ENCODE peak calls at places on chromosome 10, in nine cellular contexts. G is stimulated activated CD4-positive, alpha-beta T cell treated with anti-CD3 and anti-CD28 coated beads, Interleukin-1b, Interleukin-23, amount 100 ng/mL, for 4 hours; B is stimulated activated naive CD4-positive, alpha-beta T cell treated with Interleukin-2 at 50 U/mL for 16 hours; O is GM19239; X is SW480; A is NCI-H1092; P is A549; F is right cardiac atrium; R is activated T-helper 1 cell treated with Interleukin-2 at 50 U/mL for 16 hours. L is an unnamed sample.

GRCh38 chr10:98509745-98510144 is 63.0 kb upstream of the HPS1 start:
- DNase-seq in G (no peak), B (no peak), O (no peak), X (no peak), A (no peak), P (no peak), F (no peak), R (no peak), L (no peak)

GRCh38 chr10:62046522-62047239 is 145.2 kb downstream of the ARID5B start:
- DNase-seq in G (no peak), B (no peak), O (no peak), X (peak), A (no peak), P (no peak), F (peak), R (no peak), L (peak)

GRCh38 chr10:17201165-17202013 is at the start of gene TRDMT1:
- DNase-seq in G (peak), B (peak), O (peak), X (peak), A (peak), P (peak), F (peak), R (peak), L (peak)

GRCh38 chr10:103448751-103449150 is 3.4 kb downstream of the CALHM2 start:
- DNase-seq in G (no peak), B (no peak), O (no peak), X (no peak), A (no peak), P (no peak), F (peak), R (no peak), L (no peak)

GRCh38 chr10:129843702-129844101 is 120.4 kb downstream of the EBF3 start:
- DNase-seq in G (no peak), B (no peak), O (no peak), X (no peak), A (no peak), P (no peak), F (no peak), R (no peak), L (no peak)

GRCh38 chr10:132658546-132659205 is 121.1 kb downstream of the INPP5A start:
- DNase-seq in G (no peak), B (no peak), O (no peak), X (no peak), A (no peak), P (no peak), F (no peak), R (no peak), L (no peak)

GRCh38 chr10:3372284-3372683 is 199.7 kb upstream of the PITRM1 start:
- DNase-seq in G (no peak), B (no peak), O (no peak), X (no peak), A (no peak), P (no peak), F (no peak), R (no peak), L (no peak)

GRCh38 chr10:61130366-61130765 is 186.4 kb upstream of the RHOBTB1 start:
- DNase-seq in G (no peak), B (no peak), O (no peak), X (no peak), A (no peak), P (no peak), F (no peak), R (no peak), L (no peak)

GRCh38 chr10:95290801-95291633 is at the start of gene PDLIM1:
- DNase-seq in G (no peak), B (no peak), O (peak), X (peak), A (no peak), P (peak), F (peak), R (no peak), L (peak)

GRCh38 chr10:122198631-122199030 is 72.5 kb upstream of the BTBD16 start:
- DNase-seq in G (no peak), B (no peak), O (no peak), X (no peak), A (no peak), P (no peak), F (no peak), R (no peak), L (no peak)

GRCh38 chr10:93745411-93746065 is 12.2 kb upstream of the LGI1 start:
- DNase-seq in G (no peak), B (no peak), O (no peak), X (peak), A (no peak), P (peak), F (no peak), R (no peak), L (peak)

GRCh38 chr10:27030060-27030459 is 70.2 kb downstream of the ANKRD26 start:
- DNase-seq in G (no peak), B (no peak), O (no peak), X (no peak), A (no peak), P (no peak), F (no peak), R (no peak), L (no peak)

GRCh38 chr10:131858118-131858515 is 42.7 kb upstream of the PPP2R2D start:
- DNase-seq in G (no peak), B (no peak), O (no peak), X (no peak), A (no peak), P (no peak), F (no peak), R (no peak), L (no peak)

GRCh38 chr10:104308439-104308903 is 29.8 kb downstream of the ITPRIP start:
- DNase-seq in G (no peak), B (peak), O (peak), X (peak), A (no peak), P (no peak), F (no peak), R (no peak), L (no peak)

GRCh38 chr10:129884390-129884779 is 79.7 kb downstream of the EBF3 start:
- DNase-seq in G (no peak), B (no peak), O (no peak), X (no peak), A (no peak), P (no peak), F (no peak), R (no peak), L (no peak)

GRCh38 chr10:3136763-3137611 is 35.6 kb downstream of the PITRM1 start:
- DNase-seq in G (no peak), B (no peak), O (no peak), X (no peak), A (no peak), P (no peak), F (peak), R (no peak), L (no peak)

GRCh38 chr10:129063877-129064276 is 403.2 kb upstream of the MGMT start:
- DNase-seq in G (no peak), B (no peak), O (no peak), X (no peak), A (no peak), P (no peak), F (no peak), R (no peak), L (no peak)